ENCODE peak calls at places on chromosomes 16 and 17, in eight cellular contexts. M is mesenchymal stem cell, F is Peyer's patch, S is fibroblast of mammary gland, D is kidney epithelial cell, I is astrocyte of the spinal cord, X is GM12865, A is esophagus squamous epithelium. T is an unnamed sample.

GRCh38 chr16:68426355-68426652 is 22.0 kb downstream of the SMPD3 start:
- DNase-seq in I (no peak), S (peak), A (no peak), M (no peak), D (no peak), F (no peak), X (no peak), T (no peak)

GRCh38 chr17:68707032-68707431 is 105.9 kb upstream of the FAM20A start:
- DNase-seq in S (peak), D (no peak), A (no peak), F (no peak), I (peak), M (peak), X (no peak), T (no peak)

GRCh38 chr17:65522751-65523404 is 38.6 kb downstream of the AXIN2 start:
- DNase-seq in S (no peak), F (no peak), M (no peak), A (no peak), D (no peak), X (no peak), I (no peak), T (no peak)

GRCh38 chr16:30637952-30638351 is 12.8 kb upstream of the PRR14 start:
- DNase-seq in F (no peak), D (no peak), A (no peak), X (peak), M (peak), S (peak), I (peak), T (no peak)

GRCh38 chr17:27846042-27846655 is 45.8 kb upstream of the NOS2 start:
- DNase-seq in F (peak), M (no peak), D (no peak), I (no peak), X (no peak), A (no peak), S (no peak), T (no peak)

GRCh38 chr16:20023190-20023589 is 50.5 kb downstream of the GPR139 start:
- DNase-seq in A (no peak), D (no peak), F (no peak), X (peak), I (peak), M (peak), S (peak), T (no peak)

GRCh38 chr16:2737895-2738418 is 14.5 kb upstream of the SRRM2 start:
- DNase-seq in F (no peak), X (no peak), M (no peak), A (no peak), I (no peak), D (no peak), S (no peak), T (no peak)

GRCh38 chr17:74297941-74298340 is 23.9 kb downstream of the DNAI2 start:
- DNase-seq in F (no peak), D (no peak), I (no peak), A (no peak), M (no peak), X (no peak), S (peak), T (no peak)

GRCh38 chr16:89020068-89020924 is 43.3 kb upstream of the CBFA2T3 start:
- DNase-seq in S (no peak), M (no peak), I (no peak), A (no peak), F (no peak), D (no peak), X (peak), T (no peak)

GRCh38 chr16:50121278-50121677 is 31.8 kb upstream of the TENT4B start:
- DNase-seq in A (no peak), M (no peak), S (no peak), D (no peak), F (no peak), I (no peak), X (peak), T (no peak)

GRCh38 chr17:1203111-1203966 is 23.6 kb upstream of the ABR start:
- DNase-seq in X (peak), A (no peak), F (peak), S (peak), I (peak), M (peak), D (no peak), T (no peak)

GRCh38 chr17:80791758-80792284 is 199.8 kb upstream of the CHMP6 start:
- DNase-seq in I (peak), M (peak), D (peak), S (peak), A (no peak), F (peak), X (peak), T (no peak)

GRCh38 chr16:1300664-1301476 is 8.6 kb upstream of the UBE2I start:
- DNase-seq in A (no peak), F (peak), X (peak), D (no peak), S (peak), I (peak), M (peak), T (no peak)

GRCh38 chr17:40018211-40019121 is 3.2 kb downstream of the CSF3 start:
- DNase-seq in S (peak), F (no peak), D (no peak), A (no peak), X (no peak), M (no peak), I (no peak), T (peak)

GRCh38 chr17:19457830-19458271 is 46.8 kb downstream of the RNF112 start:
- DNase-seq in S (no peak), X (no peak), D (no peak), F (no peak), A (no peak), I (no peak), M (no peak), T (no peak)

GRCh38 chr17:41766135-41766534 is 20.4 kb downstream of the JUP start:
- DNase-seq in S (no peak), A (no peak), D (no peak), M (no peak), X (no peak), F (no peak), I (no peak), T (no peak)

GRCh38 chr17:64635647-64636305 is 26.3 kb downstream of the SMURF2 start:
- DNase-seq in I (peak), F (no peak), M (peak), A (no peak), X (peak), S (peak), D (no peak), T (no peak)

GRCh38 chr17:74803971-74804370 is 27.8 kb upstream of the NAT9 start:
- DNase-seq in I (no peak), M (no peak), F (no peak), X (no peak), D (no peak), S (no peak), A (no peak), T (no peak)

GRCh38 chr16:48499822-48500440 is 110.0 kb downstream of the N4BP1 start:
- DNase-seq in S (peak), I (peak), M (peak), D (peak), F (no peak), X (no peak), A (no peak), T (no peak)

GRCh38 chr17:45372325-45372869 is 55.6 kb upstream of the MAP3K14 start:
- DNase-seq in M (peak), D (no peak), S (peak), A (no peak), X (no peak), I (no peak), F (no peak), T (no peak)

GRCh38 chr17:50144845-50145531 is 5.5 kb downstream of the PPP1R9B start:
- DNase-seq in X (no peak), D (no peak), I (no peak), F (no peak), A (no peak), S (peak), M (no peak), T (no peak)

GRCh38 chr16:46859719-46860152 is 24.4 kb upstream of the GPT2 start:
- DNase-seq in I (peak), X (no peak), A (no peak), S (peak), M (peak), D (peak), F (no peak), T (no peak)

GRCh38 chr16:12896562-12896961 is 4.8 kb upstream of the SHISA9 start:
- DNase-seq in X (peak), D (no peak), S (peak), F (no peak), A (no peak), I (peak), M (peak), T (no peak)

GRCh38 chr16:66798162-66798561 is 3.2 kb downstream of the TERB1 start:
- DNase-seq in X (no peak), I (peak), S (peak), F (no peak), D (no peak), M (peak), A (no peak), T (no peak)

GRCh38 chr16:4506450-4506849 is 30.3 kb downstream of the HMOX2 start:
- DNase-seq in M (peak), S (peak), X (peak), A (no peak), F (peak), I (peak), D (no peak), T (peak)

GRCh38 chr17:6070895-6071511 is 824 bp downstream of the WSCD1 start:
- DNase-seq in X (no peak), D (no peak), M (peak), S (no peak), F (no peak), I (peak), A (no peak), T (no peak)

GRCh38 chr17:66233023-66233753 is 4.0 kb upstream of the APOH start:
- DNase-seq in M (no peak), F (no peak), X (no peak), D (no peak), A (no peak), I (no peak), S (no peak), T (no peak)

GRCh38 chr16:57258910-57259475 is 13.9 kb downstream of the ARL2BP start:
- DNase-seq in X (no peak), D (no peak), A (no peak), I (no peak), F (no peak), S (no peak), M (no peak), T (no peak)

GRCh38 chr17:74276561-74277009 is 2.6 kb downstream of the DNAI2 start:
- DNase-seq in A (no peak), M (no peak), X (peak), F (no peak), S (peak), D (no peak), I (no peak), T (no peak)

GRCh38 chr16:90010676-90011075 is 8.6 kb downstream of the DBNDD1 start:
- DNase-seq in F (no peak), D (no peak), S (no peak), M (no peak), I (no peak), X (no peak), A (no peak), T (no peak)

GRCh38 chr16:57893217-57893558 is 77.7 kb downstream of the CNGB1 start:
- DNase-seq in A (no peak), F (no peak), M (no peak), D (no peak), S (no peak), X (no peak), I (no peak), T (no peak)

GRCh38 chr17:38354466-38354865 is 2.8 kb downstream of the SOCS7 start:
- DNase-seq in A (no peak), S (no peak), F (no peak), M (no peak), I (no peak), X (no peak), D (no peak), T (no peak)

GRCh38 chr17:38352245-38353083 is 820 bp downstream of the SOCS7 start:
- DNase-seq in M (peak), S (peak), I (peak), F (peak), D (no peak), X (peak), A (no peak), T (no peak)

GRCh38 chr17:38355256-38355655 is 3.6 kb downstream of the SOCS7 start:
- DNase-seq in M (no peak), X (no peak), D (no peak), I (no peak), F (no peak), S (no peak), A (no peak), T (no peak)

GRCh38 chr17:38353084-38353604 is 1.5 kb downstream of the SOCS7 start:
- DNase-seq in A (no peak), D (no peak), M (no peak), S (peak), X (peak), F (no peak), I (no peak), T (no peak)

GRCh38 chr17:38353668-38354067 is 2.0 kb downstream of the SOCS7 start:
- DNase-seq in I (no peak), F (no peak), M (no peak), D (no peak), S (no peak), A (no peak), X (no peak), T (no peak)
- H3K4me3 ChIP-seq in I (no peak), F (no peak), M (peak), D (no peak), S (peak), A (peak), X (no peak), T (no peak)

GRCh38 chr16:75629132-75629531 is 6.1 kb upstream of the ADAT1 start:
- DNase-seq in X (no peak), M (no peak), D (no peak), F (no peak), A (no peak), I (no peak), S (no peak), T (no peak)

GRCh38 chr16:75626806-75627205 is 3.7 kb upstream of the ADAT1 start:
- DNase-seq in X (no peak), D (no peak), A (no peak), I (no peak), F (no peak), M (no peak), S (no peak), T (no peak)

GRCh38 chr16:75624921-75625334 is 1.8 kb upstream of the ADAT1 start:
- DNase-seq in X (no peak), S (peak), F (no peak), I (no peak), D (no peak), M (peak), A (no peak), T (no peak)

GRCh38 chr16:75627856-75628255 is 4.8 kb upstream of the ADAT1 start:
- DNase-seq in I (no peak), S (no peak), X (no peak), D (no peak), M (no peak), A (no peak), F (no peak), T (no peak)

DNA sequence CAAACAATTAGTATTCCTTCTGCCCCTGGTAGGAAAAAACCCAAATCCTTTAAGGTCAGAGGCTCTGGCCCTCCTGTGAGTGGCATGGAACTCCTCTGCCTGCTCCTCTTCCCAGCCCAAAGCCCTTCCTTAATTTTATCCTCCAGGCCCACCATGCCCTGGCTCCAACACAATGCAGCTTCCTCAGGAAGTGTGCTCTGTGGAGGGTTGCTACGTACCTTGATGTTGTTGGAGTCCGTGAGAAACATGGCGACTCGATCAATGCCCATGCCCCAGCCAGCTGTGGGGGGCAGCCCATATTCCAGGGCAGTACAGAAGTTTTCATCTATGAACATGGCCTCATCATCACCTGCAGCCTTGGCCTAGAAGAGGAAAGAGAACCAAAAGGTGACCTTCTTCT is 5.3 kb upstream of the ADAT1 start:
- DNase-seq in M (no peak), A (no peak), F (no peak), X (no peak), I (no peak), S (no peak), D (no peak), T (no peak)
- H3K4me3 ChIP-seq in M (no peak), A (no peak), F (no peak), X (no peak), I (no peak), S (no peak), D (no peak), T (no peak)

GRCh38 chr17:72503556-72503955 is 382.7 kb downstream of the SOX9 start:
- DNase-seq in S (no peak), D (no peak), F (no peak), X (no peak), A (no peak), M (no peak), I (no peak), T (no peak)

GRCh38 chr17:72504783-72505182 is 384.0 kb downstream of the SOX9 start:
- DNase-seq in D (no peak), F (no peak), S (no peak), X (no peak), I (no peak), A (no peak), M (no peak), T (no peak)

GRCh38 chr17:72501404-72502110 is 380.7 kb downstream of the SOX9 start:
- DNase-seq in F (no peak), X (no peak), A (no peak), I (no peak), D (no peak), S (no peak), M (no peak), T (no peak)

GRCh38 chr17:72502111-72502939 is 381.5 kb downstream of the SOX9 start:
- DNase-seq in M (peak), S (peak), I (peak), X (no peak), F (no peak), D (no peak), A (no peak), T (no peak)

DNA sequence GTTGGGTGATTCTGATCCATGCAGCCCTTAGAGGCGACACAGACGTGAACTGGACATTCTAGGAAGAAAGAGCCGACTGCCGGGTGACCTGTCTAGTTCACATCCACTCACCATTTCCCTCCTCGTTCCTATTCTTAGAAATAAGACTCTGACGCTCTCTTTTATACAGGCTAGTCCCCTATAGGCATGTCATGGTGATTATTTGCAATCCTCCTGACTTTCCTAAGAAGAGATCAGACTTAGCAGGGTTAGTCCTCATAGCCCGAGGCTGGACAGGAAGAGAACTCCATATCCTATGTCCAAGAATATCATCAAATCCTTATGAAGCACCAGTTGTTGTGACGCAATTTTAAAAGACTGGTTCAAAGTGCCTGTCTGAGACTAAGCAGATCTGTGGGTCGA is 382.1 kb downstream of the SOX9 start:
- DNase-seq in A (no peak), D (no peak), I (no peak), S (peak), M (peak), F (no peak), X (no peak), T (no peak)
- H3K4me3 ChIP-seq in A (peak), D (no peak), I (no peak), S (no peak), M (peak), F (no peak), X (no peak), T (no peak)

DNA sequence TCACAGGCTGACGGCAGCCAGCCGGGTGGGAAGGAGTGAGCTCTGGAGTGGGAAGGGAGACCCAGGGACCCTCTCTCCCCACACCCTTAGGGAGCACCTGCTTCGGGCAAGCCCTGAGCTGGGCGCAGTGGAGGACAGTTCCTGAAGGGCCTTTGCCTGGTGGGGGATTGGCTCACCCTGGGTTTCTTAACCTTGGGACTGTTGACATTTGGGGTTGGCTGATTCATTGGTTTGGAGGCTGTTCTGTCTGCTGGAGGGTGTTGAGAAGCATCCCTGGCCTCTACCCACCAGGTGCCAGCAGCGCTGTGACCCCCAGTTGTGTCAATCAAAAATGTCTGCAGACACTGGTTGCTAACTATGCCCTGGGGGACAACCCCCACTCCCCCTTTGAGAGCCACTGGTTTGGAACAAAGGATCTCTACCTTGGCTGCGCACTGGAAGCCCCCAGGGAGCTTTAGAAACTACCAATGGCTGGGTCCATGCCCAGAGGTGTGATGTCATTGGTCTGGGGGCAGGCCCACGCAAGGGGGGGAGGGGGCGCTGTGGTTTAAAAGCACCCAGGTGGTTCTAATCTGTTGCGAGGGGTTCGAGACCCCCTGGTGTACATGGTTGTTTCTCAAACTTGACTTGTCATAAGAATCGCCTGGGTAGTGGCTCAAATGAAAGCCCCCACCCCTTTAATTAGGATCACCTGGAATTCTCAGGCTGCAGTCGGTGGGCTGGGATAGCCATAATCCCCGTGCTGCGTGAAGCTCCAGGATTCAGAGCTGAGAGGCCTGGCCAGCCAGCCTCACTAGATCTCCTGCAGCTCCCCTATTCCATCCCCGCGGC is 151.9 kb upstream of the GSE1 start:
- DNase-seq in I (no peak), D (no peak), S (peak), M (peak), F (no peak), X (no peak), A (no peak), T (no peak)
- H3K4me3 ChIP-seq in I (no peak), D (no peak), S (no peak), M (peak), F (no peak), X (no peak), A (peak), T (no peak)

DNA sequence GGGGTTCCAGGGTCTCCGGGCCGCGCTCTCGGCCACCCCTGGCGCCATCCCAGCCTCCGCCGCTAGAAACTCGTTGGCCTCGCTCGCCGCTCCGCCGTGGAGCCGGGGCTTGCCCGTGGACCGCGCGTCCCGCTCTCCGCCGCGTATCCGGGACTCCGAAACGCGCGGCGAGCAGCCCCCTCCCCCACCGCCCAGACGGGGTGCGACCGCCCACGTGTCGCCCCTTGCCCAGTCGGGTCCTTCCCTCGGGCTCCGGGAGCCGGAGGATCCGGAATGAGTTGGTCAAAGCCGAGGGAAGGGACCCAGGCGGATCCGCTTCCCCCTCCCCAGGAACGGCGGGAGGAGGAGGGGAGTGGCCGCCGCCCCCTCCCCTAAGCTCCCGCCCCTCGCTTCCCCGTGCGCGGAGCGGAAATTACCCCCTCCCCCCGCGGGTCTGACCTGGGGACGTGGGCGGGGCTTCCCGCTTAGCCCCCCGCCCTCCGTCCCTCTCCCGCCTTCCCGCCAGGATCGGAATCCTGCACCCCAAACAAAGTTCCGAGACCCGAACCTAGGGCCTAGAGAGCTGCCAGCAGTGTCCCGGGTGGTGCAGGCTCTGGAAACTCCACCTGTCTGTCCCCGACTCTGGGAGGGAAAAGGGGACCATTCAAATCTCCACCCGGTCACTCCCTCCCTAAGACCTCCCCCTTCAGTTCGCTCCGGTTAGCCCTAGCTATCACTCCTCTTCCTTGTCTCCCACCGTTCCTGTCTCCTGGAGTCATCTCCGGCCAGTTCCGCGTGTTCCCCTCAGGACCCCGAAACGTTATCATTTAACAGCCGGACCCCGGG is 1.1 kb upstream of the IGF2BP1 start:
- DNase-seq in F (no peak), A (no peak), I (peak), D (no peak), M (peak), X (no peak), S (no peak), T (peak)
- H3K4me3 ChIP-seq in F (no peak), A (peak), I (peak), D (peak), M (peak), X (peak), S (no peak), T (peak)

T was measured in iPS DF 6.9.